ENCODE peak calls at places on chromosome 2, in nine cellular contexts. I is fibroblast of pulmonary artery, E is heart right ventricle, D is omental fat pad, G is GM10248, R is osteoblast, W is brain microvascular endothelial cell, F is vagina, U is nephron progenitor cell. Z is an unnamed sample.

GRCh38 chr2:234556848-234557573 is 60.1 kb upstream of the ARL4C start:
- DNase-seq in I (peak; percentile 13), E (no peak), D (no peak), G (no peak), R (peak; percentile 88), W (peak; percentile 32), F (no peak), U (no peak), Z (peak; percentile 52)

GRCh38 chr2:63692002-63692606 is 103.3 kb downstream of the MDH1 start:
- DNase-seq in I (peak; percentile 76), E (no peak), D (no peak), G (peak; percentile 41), R (peak; percentile 60), W (peak; percentile 22), F (no peak), U (no peak), Z (peak; percentile 71)

GRCh38 chr2:1876352-1876751 is 132.0 kb upstream of the PXDN start:
- DNase-seq in I (no peak), E (no peak), D (no peak), G (no peak), R (peak; percentile 64), W (no peak), F (no peak), U (no peak), Z (no peak)

GRCh38 chr2:117481608-117482007 is 332.9 kb upstream of the DDX18 start:
- DNase-seq in I (no peak), E (no peak), D (no peak), G (no peak), R (no peak), W (no peak), F (no peak), U (no peak), Z (no peak)

GRCh38 chr2:59449264-59449663 is 1104.2 kb downstream of the BCL11A start:
- DNase-seq in I (no peak), E (no peak), D (no peak), G (no peak), R (no peak), W (no peak), F (no peak), U (no peak), Z (no peak)

GRCh38 chr2:189298481-189298880 is 118.9 kb upstream of the COL5A2 start:
- DNase-seq in I (peak; percentile 60), E (no peak), D (no peak), G (no peak), R (no peak), W (no peak), F (no peak), U (no peak), Z (peak; percentile 38)

GRCh38 chr2:147451902-147452515 is 392.8 kb upstream of the ACVR2A start:
- DNase-seq in I (no peak), E (no peak), D (no peak), G (no peak), R (no peak), W (no peak), F (no peak), U (no peak), Z (no peak)

GRCh38 chr2:237603718-237604362 is 13.3 kb upstream of the RAB17 start:
- DNase-seq in I (peak; percentile 93), E (no peak), D (no peak), G (peak; percentile 52), R (peak; percentile 89), W (peak; percentile 87), F (no peak), U (no peak), Z (peak; percentile 54)

GRCh38 chr2:109210431-109211200 is 81.6 kb downstream of the SH3RF3 start:
- DNase-seq in I (peak; percentile 35), E (no peak), D (no peak), G (no peak), R (no peak), W (no peak), F (no peak), U (no peak), Z (peak; percentile 29)

GRCh38 chr2:67329951-67330350 is 67.2 kb upstream of the ETAA1 start:
- DNase-seq in I (no peak), E (no peak), D (no peak), G (no peak), R (no peak), W (no peak), F (no peak), U (no peak), Z (no peak)

GRCh38 chr2:100173907-100174525 is 31.6 kb upstream of the AFF3 start:
- DNase-seq in I (no peak), E (no peak), D (no peak), G (no peak), R (peak; percentile 63), W (no peak), F (peak; percentile 42), U (no peak), Z (no peak)

GRCh38 chr2:102253753-102254150 is 57.6 kb upstream of the IL1RL1 start:
- DNase-seq in I (peak; percentile 63), E (no peak), D (no peak), G (no peak), R (no peak), W (no peak), F (no peak), U (no peak), Z (peak; percentile 23)

GRCh38 chr2:236113425-236113824 is 54.8 kb downstream of the GBX2 start:
- DNase-seq in I (no peak), E (no peak), D (no peak), G (no peak), R (no peak), W (no peak), F (no peak), U (no peak), Z (no peak)

GRCh38 chr2:140893685-140894084 is 1237.1 kb downstream of the LRP1B start:
- DNase-seq in I (peak; percentile 66), E (no peak), D (no peak), G (no peak), R (peak; percentile 0), W (peak; percentile 60), F (no peak), U (no peak), Z (peak; percentile 69)

GRCh38 chr2:31886700-31887099 is 124.1 kb downstream of the MEMO1 start:
- DNase-seq in I (peak; percentile 13), E (no peak), D (no peak), G (no peak), R (no peak), W (no peak), F (no peak), U (no peak), Z (no peak)

GRCh38 chr2:69469375-69469774 is 32.1 kb upstream of the NFU1 start:
- DNase-seq in I (no peak), E (no peak), D (no peak), G (no peak), R (no peak), W (no peak), F (no peak), U (no peak), Z (no peak)

GRCh38 chr2:129934044-129934822 is 45.2 kb upstream of the RAB6C start:
- DNase-seq in I (no peak), E (no peak), D (no peak), G (no peak), R (peak; percentile 39), W (no peak), F (no peak), U (peak; percentile 37), Z (no peak)

GRCh38 chr2:47072728-47073191 is 82.3 kb downstream of the STPG4 start:
- DNase-seq in I (no peak), E (peak; percentile 60), D (no peak), G (no peak), R (peak; percentile 66), W (no peak), F (no peak), U (no peak), Z (no peak)

GRCh38 chr2:218032336-218033171 is 29.8 kb upstream of the TNS1 start:
- DNase-seq in I (no peak), E (no peak), D (no peak), G (peak; percentile 13), R (peak; percentile 68), W (no peak), F (no peak), U (no peak), Z (no peak)

GRCh38 chr2:231666171-231667095 is 41.9 kb upstream of the PTMA start:
- DNase-seq in I (peak; percentile 94), E (peak; percentile 95), D (peak; percentile 50), G (peak; percentile 77), R (peak; percentile 99), W (peak; percentile 78), F (peak; percentile 95), U (peak; percentile 74), Z (peak; percentile 90)

GRCh38 chr2:27622921-27623384 is 5.9 kb downstream of the CCDC121 start:
- DNase-seq in I (peak; percentile 61), E (no peak), D (no peak), G (no peak), R (peak; percentile 90), W (peak; percentile 62), F (no peak), U (no peak), Z (peak; percentile 90)

GRCh38 chr2:183162362-183162761 is 38.1 kb downstream of the NUP35 start:
- DNase-seq in I (peak; percentile 49), E (no peak), D (no peak), G (no peak), R (no peak), W (peak; percentile 77), F (no peak), U (no peak), Z (peak; percentile 71)

GRCh38 chr2:175004980-175005832 is at the start of gene CHN1:
- DNase-seq in I (peak; percentile 59), E (peak; percentile 87), D (peak; percentile 64), G (peak; percentile 55), R (peak; percentile 95), W (peak; percentile 49), F (no peak), U (peak; percentile 97), Z (peak; percentile 64)
- TF ChIP-seq CTCF in I (no peak), E (no peak), D (no peak), G (no peak), R (no peak), W (no peak), F (no peak), U (no peak), Z (no peak)

GRCh38 chr2:226847511-226847910 is 11.7 kb downstream of the RHBDD1 start:
- DNase-seq in I (no peak), E (no peak), D (no peak), G (no peak), R (no peak), W (no peak), F (no peak), U (no peak), Z (no peak)
- TF ChIP-seq CTCF in I (no peak), E (no peak), D (no peak), G (no peak), R (no peak), W (no peak), F (no peak), U (no peak), Z (no peak)

GRCh38 chr2:145058457-145058856 is 538.5 kb upstream of the ZEB2 start:
- DNase-seq in I (no peak), E (no peak), D (no peak), G (no peak), R (no peak), W (no peak), F (no peak), U (no peak), Z (no peak)
- TF ChIP-seq CTCF in I (no peak), E (no peak), D (no peak), G (no peak), R (no peak), W (no peak), F (no peak), U (no peak), Z (no peak)

GRCh38 chr2:106686814-106687213 is 199.2 kb downstream of the ST6GAL2 start:
- DNase-seq in I (no peak), E (no peak), D (no peak), G (no peak), R (no peak), W (no peak), F (no peak), U (no peak), Z (no peak)

GRCh38 chr2:106685180-106685897 is 198.2 kb downstream of the CD8B2 start:
- DNase-seq in I (no peak), E (no peak), D (no peak), G (no peak), R (no peak), W (no peak), F (no peak), U (no peak), Z (no peak)
- TF ChIP-seq CTCF in I (no peak), E (no peak), D (no peak), G (no peak), R (no peak), W (peak; percentile 36), F (no peak), U (no peak), Z (no peak)